ENCODE peak calls at places on chromosomes 3 and 15, in eight cellular contexts. H is bronchial epithelial cell, D is MCF 10A, P is K562, E is stomach, W is astrocyte, J is endothelial cell, O is body of pancreas. Q is an unnamed sample.

GRCh38 chr3:178078933-178079332 is 457.3 kb upstream of the KCNMB2 start:
- DNase-seq in H (peak; percentile 17), D (no peak), P (no peak), E (no peak), W (peak; percentile 86), J (no peak), O (no peak), Q (peak; percentile 24)

GRCh38 chr15:99433757-99434211 is 132.0 kb upstream of the MEF2A start:
- DNase-seq in H (no peak), D (no peak), P (no peak), E (peak; percentile 22), W (no peak), J (no peak), O (peak; percentile 3), Q (no peak)

GRCh38 chr3:196186661-196187573 is 24.3 kb downstream of the ZDHHC19 start:
- DNase-seq in H (no peak), D (no peak), P (no peak), E (no peak), W (no peak), J (no peak), O (no peak), Q (no peak)

GRCh38 chr15:37015476-37015875 is 84.9 kb downstream of the MEIS2 start:
- DNase-seq in H (no peak), D (no peak), P (no peak), E (no peak), W (no peak), J (no peak), O (no peak), Q (no peak)

GRCh38 chr3:161316006-161316689 is 55.2 kb downstream of the SPTSSB start:
- DNase-seq in H (peak; percentile 84), D (peak; percentile 20), P (no peak), E (peak; percentile 49), W (peak; percentile 54), J (no peak), O (no peak), Q (peak; percentile 86)

GRCh38 chr15:79431636-79432344 is at the start of gene MINAR1:
- DNase-seq in H (peak; percentile 9), D (no peak), P (no peak), E (no peak), W (peak; percentile 57), J (peak; percentile 71), O (peak; percentile 38), Q (peak; percentile 52)

GRCh38 chr3:105527538-105527937 is 160.8 kb downstream of the ALCAM start:
- DNase-seq in H (no peak), D (no peak), P (no peak), E (no peak), W (no peak), J (no peak), O (no peak), Q (peak; percentile 16)

GRCh38 chr3:109073116-109073515 is 44.8 kb downstream of the MORC1 start:
- DNase-seq in H (no peak), D (no peak), P (no peak), E (no peak), W (no peak), J (no peak), O (no peak), Q (no peak)

GRCh38 chr3:124260206-124260915 is 268.4 kb upstream of the ROPN1 start:
- DNase-seq in H (peak; percentile 70), D (peak; percentile 69), P (no peak), E (no peak), W (peak; percentile 85), J (no peak), O (no peak), Q (peak; percentile 70)

GRCh38 chr3:124267406-124267805 is 275.5 kb upstream of the ROPN1 start:
- DNase-seq in H (no peak), D (no peak), P (no peak), E (no peak), W (no peak), J (no peak), O (no peak), Q (no peak)

GRCh38 chr3:124266517-124266916 is 274.6 kb upstream of the ROPN1 start:
- DNase-seq in H (peak; percentile 18), D (peak; percentile 60), P (no peak), E (no peak), W (no peak), J (no peak), O (no peak), Q (peak; percentile 22)

GRCh38 chr3:124261301-124261700 is 269.4 kb upstream of the ROPN1 start:
- DNase-seq in H (peak; percentile 22), D (no peak), P (no peak), E (no peak), W (peak; percentile 59), J (no peak), O (no peak), Q (peak; percentile 14)

GRCh38 chr3:124263168-124263567 is 271.2 kb upstream of the ROPN1 start:
- DNase-seq in H (peak; percentile 97), D (peak; percentile 85), P (no peak), E (no peak), W (peak; percentile 95), J (no peak), O (no peak), Q (peak; percentile 94)
- TF ChIP-seq CTCF in H (no peak), D (no peak), P (no peak), E (no peak), W (no peak), J (no peak), O (no peak), Q (no peak)

GRCh38 chr3:150870406-150870805 is 34.8 kb downstream of the MINDY4B start:
- DNase-seq in H (peak; percentile 87), D (no peak), P (no peak), E (no peak), W (peak; percentile 86), J (no peak), O (no peak), Q (peak; percentile 61)

GRCh38 chr3:150871192-150871591 is 34.0 kb downstream of the MINDY4B start:
- DNase-seq in H (peak; percentile 99), D (peak; percentile 91), P (no peak), E (no peak), W (peak; percentile 30), J (no peak), O (no peak), Q (peak; percentile 98)

GRCh38 chr3:150868282-150868681 is 37.0 kb downstream of the MINDY4B start:
- DNase-seq in H (peak; percentile 62), D (peak; percentile 26), P (no peak), E (no peak), W (no peak), J (no peak), O (no peak), Q (peak; percentile 32)
- TF ChIP-seq CTCF in H (no peak), D (no peak), P (no peak), E (no peak), W (no peak), J (no peak), O (no peak), Q (no peak)

GRCh38 chr3:123535580-123535979 is 49.3 kb downstream of the HACD2 start:
- DNase-seq in H (peak; percentile 62), D (peak; percentile 4), P (no peak), E (no peak), W (peak; percentile 39), J (no peak), O (no peak), Q (peak; percentile 65)
- TF ChIP-seq CTCF in H (no peak), D (no peak), P (no peak), E (no peak), W (no peak), J (no peak), O (no peak), Q (no peak)

DNA sequence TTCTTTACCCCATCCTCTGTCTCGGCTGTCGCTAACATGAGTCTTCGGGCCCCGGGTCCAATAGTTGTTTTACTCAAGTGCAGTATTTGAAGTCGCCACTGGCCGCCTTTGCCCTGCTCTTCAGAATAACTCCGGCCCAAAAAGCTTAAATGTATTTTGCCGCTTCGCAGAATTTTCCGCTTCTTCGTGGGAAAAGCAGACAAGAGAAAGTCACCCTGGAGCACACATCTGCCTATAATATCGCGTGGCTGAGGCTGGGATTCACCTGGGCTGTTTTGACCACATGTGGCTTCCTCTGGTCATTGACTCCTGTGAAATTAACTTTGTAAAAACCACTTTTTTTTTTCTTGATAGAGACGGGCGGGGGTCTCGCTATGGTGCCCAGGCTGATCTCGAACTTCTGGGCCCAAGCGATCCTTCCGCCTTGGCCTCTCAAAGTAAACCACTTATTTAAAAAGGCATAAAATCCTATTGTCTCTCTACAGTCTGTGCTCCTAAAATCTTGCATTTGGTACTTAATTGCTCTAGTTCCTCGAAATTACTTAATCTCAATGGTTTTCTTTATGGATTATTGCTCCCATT is 707 bp downstream of the CNOT10 start:
- DNase-seq in H (peak; percentile 18), D (peak; percentile 25), P (no peak), E (no peak), W (no peak), J (no peak), O (no peak), Q (peak; percentile 29)
- TF ChIP-seq CTCF in H (no peak), D (no peak), P (no peak), E (no peak), W (no peak), J (no peak), O (no peak), Q (no peak)

Q was measured in epithelial cell of esophagus.